ENCODE peak calls at places on chromosomes 12 and 14, in seven cellular contexts. F is GM12878; P is CD8-positive, alpha-beta T cell; Z is NT2/D1; O is mesendoderm; Y is astrocyte; U is adipocyte. I is an unnamed sample. For H3K4me1, the result is how much of the 10 kb centered on the place peaks cover.

GRCh38 chr12:94531196-94531720 is 71.6 kb upstream of the CEP83 start:
- DNase-seq in F (no peak), P (no peak), Z (no peak), O (no peak), Y (no peak), U (no peak), I (no peak)

GRCh38 chr12:83074495-83074894 is 387.8 kb downstream of the TMTC2 start:
- DNase-seq in F (no peak), P (no peak), Z (no peak), O (no peak), Y (no peak), U (no peak), I (no peak)

GRCh38 chr12:95674631-95675030 is 115.9 kb downstream of the NTN4 start:
- DNase-seq in F (no peak), P (no peak), Z (no peak), O (no peak), Y (no peak), U (peak), I (no peak)

GRCh38 chr14:33894339-33894738 is 56.5 kb downstream of the EGLN3 start:
- DNase-seq in F (no peak), P (no peak), Z (no peak), O (no peak), Y (no peak), U (no peak), I (no peak)

GRCh38 chr12:11130999-11131398 is 3.4 kb downstream of the TAS2R30 start:
- DNase-seq in F (no peak), P (no peak), Z (no peak), O (no peak), Y (peak), U (no peak), I (no peak)

GRCh38 chr12:5770727-5771126 is 174.3 kb downstream of the ANO2 start:
- DNase-seq in F (no peak), P (no peak), Z (no peak), O (no peak), Y (no peak), U (no peak), I (no peak)

GRCh38 chr12:59067068-59067467 is 146.8 kb upstream of the LRIG3 start:
- DNase-seq in F (no peak), P (no peak), Z (no peak), O (peak), Y (peak), U (peak), I (no peak)

GRCh38 chr12:16361142-16361783 is 13.8 kb downstream of the MGST1 start:
- DNase-seq in F (no peak), P (no peak), Z (no peak), O (no peak), Y (no peak), U (no peak), I (no peak)

GRCh38 chr14:65613251-65613650 is 200.7 kb downstream of the FUT8 start:
- DNase-seq in F (no peak), P (no peak), Z (no peak), O (no peak), Y (no peak), U (no peak), I (no peak)

GRCh38 chr12:57782243-57782607 is 362 bp upstream of the TSFM start:
- DNase-seq in F (no peak), P (no peak), Z (no peak), O (no peak), Y (no peak), U (no peak), I (no peak)

GRCh38 chr12:57476162-57476992 is 3.3 kb downstream of the ARHGAP9 start:
- DNase-seq in F (no peak), P (peak), Z (no peak), O (no peak), Y (no peak), U (no peak), I (peak)

GRCh38 chr14:74886001-74886400 is 4.3 kb downstream of the DLST start:
- DNase-seq in F (no peak), P (no peak), Z (peak), O (peak), Y (peak), U (peak), I (no peak)

GRCh38 chr12:100279612-100280244 is 12.8 kb downstream of the SCYL2 start:
- DNase-seq in F (no peak), P (no peak), Z (peak), O (peak), Y (no peak), U (peak), I (no peak)

GRCh38 chr14:68929623-68930307 is 49.3 kb downstream of the ACTN1 start:
- DNase-seq in F (no peak), P (no peak), Z (no peak), O (no peak), Y (no peak), U (no peak), I (no peak)

GRCh38 chr14:97077253-97077653 is 280.1 kb downstream of the VRK1 start:
- DNase-seq in F (peak), P (no peak), Z (no peak), O (no peak), Y (peak), U (peak), I (no peak)

GRCh38 chr12:105352940-105353635 is 22.6 kb downstream of the C12orf75 start:
- DNase-seq in F (no peak), P (no peak), Z (no peak), O (peak), Y (no peak), U (no peak), I (no peak)

GRCh38 chr14:100115726-100116125 is 43.7 kb downstream of the DEGS2 start:
- DNase-seq in F (no peak), P (no peak), Z (no peak), O (no peak), Y (no peak), U (no peak), I (no peak)

GRCh38 chr12:8837291-8837690 is 14.9 kb downstream of the A2ML1 start:
- DNase-seq in F (no peak), P (no peak), Z (no peak), O (no peak), Y (no peak), U (no peak), I (no peak)

GRCh38 chr12:52831251-52831650 is 2.9 kb downstream of the KRT79 start:
- DNase-seq in F (no peak), P (no peak), Z (no peak), O (no peak), Y (no peak), U (no peak), I (no peak)

GRCh38 chr12:51593539-51593938 is 2.5 kb downstream of the SCN8A start:
- DNase-seq in F (no peak), P (no peak), Z (peak), O (peak), Y (peak), U (peak), I (no peak)

GRCh38 chr12:30978639-30979038 is 52.1 kb downstream of the TSPAN11 start:
- DNase-seq in F (no peak), P (no peak), Z (no peak), O (no peak), Y (no peak), U (no peak), I (no peak)

GRCh38 chr12:85823436-85824179 is 12.6 kb downstream of the RASSF9 start:
- DNase-seq in F (no peak), P (no peak), Z (no peak), O (no peak), Y (peak), U (peak), I (no peak)

DNA sequence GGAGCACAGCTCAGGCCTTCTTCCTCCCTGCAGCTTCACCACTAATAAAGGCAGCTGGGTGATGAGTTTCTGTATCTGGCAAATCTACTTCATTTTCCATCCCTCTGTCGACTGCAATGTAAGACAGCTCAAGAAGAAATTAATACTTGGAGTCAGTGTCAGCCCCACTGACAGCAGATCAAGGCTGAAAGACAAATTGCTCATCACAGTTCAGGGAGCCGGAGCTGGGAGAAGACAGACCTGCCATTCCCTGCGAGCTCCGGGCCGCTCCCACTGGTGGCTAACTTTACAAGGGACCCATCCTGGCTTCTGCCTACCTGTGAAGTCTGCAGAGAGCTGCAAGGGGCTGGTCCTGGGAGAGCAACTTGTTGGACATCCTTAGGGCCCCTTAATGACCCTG is 49.8 kb downstream of the CCDC60 start:
- DNase-seq in F (no peak), P (no peak), Z (no peak), O (no peak), Y (no peak), U (no peak), I (no peak)
- H3K4me1 ChIP-seq in F (under half), P (under half), Z (under half), O (under half), Y (under half), U (under half), I (under half)

GRCh38 chr12:12723681-12724420 is 6.7 kb downstream of the CDKN1B start:
- DNase-seq in F (no peak), P (no peak), Z (no peak), O (no peak), Y (no peak), U (peak), I (no peak)

GRCh38 chr12:12724421-12725085 is 7.4 kb downstream of the CDKN1B start:
- DNase-seq in F (no peak), P (no peak), Z (no peak), O (peak), Y (no peak), U (peak), I (no peak)

GRCh38 chr12:12725956-12726542 is 8.9 kb downstream of the CDKN1B start:
- DNase-seq in F (no peak), P (no peak), Z (no peak), O (no peak), Y (no peak), U (no peak), I (no peak)

GRCh38 chr12:12726543-12727093 is 9.4 kb downstream of the CDKN1B start:
- DNase-seq in F (no peak), P (no peak), Z (no peak), O (no peak), Y (peak), U (peak), I (no peak)

GRCh38 chr12:12725086-12725955 is 8.2 kb downstream of the CDKN1B start:
- DNase-seq in F (peak), P (peak), Z (peak), O (peak), Y (peak), U (peak), I (peak)
- H3K4me1 ChIP-seq in F (under half), P (under half), Z (under half), O (under half), Y (under half), U (under half), I (under half)

GRCh38 chr12:2288471-2288870 is 235.7 kb downstream of the CACNA1C start:
- DNase-seq in F (no peak), P (no peak), Z (no peak), O (no peak), Y (no peak), U (no peak), I (no peak)

GRCh38 chr12:2288875-2289274 is 236.1 kb downstream of the CACNA1C start:
- DNase-seq in F (no peak), P (no peak), Z (no peak), O (peak), Y (no peak), U (peak), I (no peak)

GRCh38 chr12:2287151-2287550 is 234.4 kb downstream of the CACNA1C start:
- DNase-seq in F (no peak), P (no peak), Z (no peak), O (no peak), Y (no peak), U (peak), I (no peak)

GRCh38 chr12:2287589-2287988 is 234.8 kb downstream of the CACNA1C start:
- DNase-seq in F (no peak), P (no peak), Z (no peak), O (no peak), Y (no peak), U (no peak), I (no peak)

DNA sequence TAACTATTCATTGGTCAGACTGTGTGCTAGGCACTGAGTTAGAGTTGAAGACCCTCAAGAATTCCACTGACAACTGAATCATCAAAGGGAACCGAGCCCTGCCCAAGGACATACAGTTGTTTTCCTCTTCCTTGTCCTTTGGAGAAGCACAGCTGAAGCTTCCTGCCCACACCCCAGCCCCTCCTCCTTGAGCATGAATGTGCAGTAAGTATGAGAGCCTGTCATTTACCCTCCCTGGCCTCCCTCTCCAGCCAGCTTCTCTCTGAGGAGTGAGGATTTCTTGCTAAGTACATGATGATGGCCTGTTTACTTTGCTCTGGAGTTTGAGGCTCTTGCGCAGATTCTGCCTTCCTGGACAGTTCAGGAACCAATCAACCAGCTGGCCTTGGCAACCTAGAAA is 235.2 kb downstream of the CACNA1C start:
- DNase-seq in F (no peak), P (no peak), Z (no peak), O (peak), Y (no peak), U (peak), I (no peak)
- H3K4me1 ChIP-seq in F (under half), P (under half), Z (under half), O (under half), Y (under half), U (half or more), I (under half)

DNA sequence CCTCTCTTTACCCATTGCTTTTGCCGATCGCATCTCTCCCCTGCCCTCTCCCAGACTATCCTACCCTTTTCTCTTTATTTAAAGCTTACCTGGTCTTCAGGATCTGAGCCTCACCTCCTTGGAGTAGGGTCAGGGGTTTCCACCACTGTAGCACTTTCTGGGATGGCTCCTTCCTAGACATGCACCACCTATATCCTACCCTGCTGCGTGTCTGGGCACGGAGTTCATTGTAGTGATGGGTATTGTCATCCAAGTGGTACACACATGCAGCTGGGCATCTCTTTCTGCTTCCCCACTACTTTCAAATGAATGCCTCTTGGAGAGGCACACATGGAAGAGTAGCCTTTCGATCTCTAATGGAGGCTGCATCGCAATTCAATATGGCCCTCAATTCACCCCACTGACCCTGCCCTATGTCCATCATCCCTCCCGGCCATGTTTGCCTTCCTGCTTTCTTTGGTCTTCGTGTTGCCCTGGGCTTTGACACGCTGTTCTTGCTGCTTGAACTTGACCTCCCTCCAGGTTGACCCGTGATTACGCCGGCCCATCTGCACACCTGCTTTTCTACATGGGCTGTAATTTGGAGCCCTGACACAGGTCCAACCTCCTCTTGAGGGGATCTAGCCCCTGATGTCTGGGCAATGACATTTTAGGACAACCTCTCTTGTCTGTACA is 10.9 kb downstream of the SERPINA11 start:
- DNase-seq in F (no peak), P (no peak), Z (no peak), O (no peak), Y (no peak), U (no peak), I (no peak)
- H3K4me1 ChIP-seq in F (under half), P (under half), Z (under half), O (under half), Y (under half), U (under half), I (under half)

GRCh38 chr14:58650857-58651256 is 13.1 kb downstream of the DACT1 start:
- DNase-seq in F (no peak), P (no peak), Z (no peak), O (no peak), Y (no peak), U (no peak), I (no peak)
- H3K4me1 ChIP-seq in F (under half), P (under half), Z (under half), O (under half), Y (under half), U (under half), I (under half)

GRCh38 chr14:24238527-24239037 is 3.8 kb downstream of the TINF2 start:
- DNase-seq in F (no peak), P (no peak), Z (no peak), O (no peak), Y (no peak), U (no peak), I (no peak)

GRCh38 chr14:24238123-24238522 is 4.3 kb downstream of the TINF2 start:
- DNase-seq in F (no peak), P (no peak), Z (no peak), O (peak), Y (no peak), U (no peak), I (no peak)

GRCh38 chr14:24237463-24237955 is 4.8 kb downstream of the GMPR2 start:
- DNase-seq in F (no peak), P (no peak), Z (no peak), O (no peak), Y (no peak), U (no peak), I (no peak)

GRCh38 chr14:24235804-24236688 is 3.3 kb downstream of the GMPR2 start:
- DNase-seq in F (no peak), P (no peak), Z (no peak), O (no peak), Y (no peak), U (no peak), I (no peak)

DNA sequence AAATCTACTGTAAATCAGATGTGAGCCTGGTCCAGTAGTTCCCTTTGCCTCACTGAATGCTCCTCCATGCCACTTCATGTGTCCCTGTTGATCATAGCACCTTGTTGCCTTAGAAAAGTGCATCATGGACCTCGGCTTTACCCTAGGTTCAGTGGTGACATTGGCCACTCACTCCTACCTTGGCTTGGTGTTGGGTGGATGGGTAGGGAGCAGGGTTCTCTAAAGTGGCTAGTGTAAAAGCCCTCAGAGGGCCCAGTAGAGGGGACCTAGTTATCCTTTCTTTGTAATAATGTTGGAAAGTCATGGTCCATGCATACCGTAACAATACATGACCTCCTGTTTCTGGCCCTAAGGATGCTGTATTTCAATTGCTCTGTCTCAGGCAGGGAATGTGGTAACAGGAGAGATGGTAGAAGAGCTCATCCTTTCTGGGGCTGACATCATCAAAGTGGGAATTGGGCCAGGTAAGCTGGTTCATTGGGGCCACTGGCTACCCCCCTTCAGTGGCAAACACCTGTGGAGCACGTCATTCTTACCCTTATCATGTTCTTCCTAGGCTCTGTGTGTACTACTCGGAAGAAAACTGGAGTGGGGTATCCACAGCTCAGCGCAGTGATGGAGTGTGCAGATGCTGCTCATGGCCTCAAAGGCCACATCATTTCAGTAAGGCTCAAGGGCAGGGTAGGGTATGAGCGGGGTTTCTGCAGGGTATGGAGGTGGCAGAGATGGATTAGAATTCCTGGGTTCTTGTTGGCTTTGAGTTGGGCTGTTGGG is 4.1 kb downstream of the GMPR2 start:
- DNase-seq in F (no peak), P (no peak), Z (no peak), O (no peak), Y (no peak), U (no peak), I (no peak)
- H3K4me1 ChIP-seq in F (under half), P (under half), Z (under half), O (under half), Y (under half), U (half or more), I (under half)

GRCh38 chr14:56133547-56133946 is 15.3 kb downstream of the PELI2 start:
- DNase-seq in F (no peak), P (no peak), Z (no peak), O (peak), Y (no peak), U (no peak), I (no peak)
- H3K4me1 ChIP-seq in F (under half), P (under half), Z (under half), O (under half), Y (under half), U (under half), I (under half)

I was measured in effector memory CD4-positive, alpha-beta T cell.